ENCODE peak calls at places on chromosomes 11 and 22, in four cellular contexts. I is stimulated activated CD4-positive, alpha-beta T cell treated with anti-CD3 and anti-CD28 coated beads, Interleukin-15, amount 100 ng/mL, for 1 hour; X is Calu3; K is stimulated activated CD8-positive, alpha-beta memory T cell treated with anti-CD3 and anti-CD28 coated beads, Interleukin-4, amount 100 ng/mL, for 48 hours. Z is an unnamed sample.

GRCh38 chr22:47049078-47049609 is 286.7 kb downstream of the TBC1D22A start:
- DNase-seq in I (no peak), X (no peak), K (no peak), Z (no peak)

GRCh38 chr11:70545626-70545945 is 147.3 kb downstream of the CTTN start:
- DNase-seq in I (no peak), X (no peak), K (no peak), Z (no peak)

GRCh38 chr11:91067666-91068065 is 844.8 kb upstream of the CHORDC1 start:
- DNase-seq in I (no peak), X (no peak), K (no peak), Z (no peak)

GRCh38 chr11:122751298-122752070 is 86.8 kb upstream of the CRTAM start:
- DNase-seq in I (no peak), X (no peak), K (no peak), Z (no peak)

GRCh38 chr11:94815705-94816344 is 47.7 kb downstream of the AMOTL1 start:
- DNase-seq in I (no peak), X (no peak), K (no peak), Z (no peak)

GRCh38 chr11:85822814-85823213 is 11.9 kb upstream of the SYTL2 start:
- DNase-seq in I (no peak), X (no peak), K (no peak), Z (no peak)

GRCh38 chr11:115924744-115925567 is 420.7 kb upstream of the CADM1 start:
- DNase-seq in I (no peak), X (no peak), K (peak), Z (no peak)

GRCh38 chr11:46006418-46007070 is 84.1 kb downstream of the LARGE2 start:
- DNase-seq in I (no peak), X (peak), K (no peak), Z (no peak)

GRCh38 chr11:86515297-86516094 is 140.8 kb downstream of the CCDC81 start:
- DNase-seq in I (no peak), X (no peak), K (no peak), Z (no peak)

GRCh38 chr11:130464289-130464812 is 15.9 kb downstream of the ADAMTS15 start:
- DNase-seq in I (no peak), X (no peak), K (no peak), Z (no peak)

GRCh38 chr11:121687961-121688566 is 235.3 kb upstream of the SORL1-AS1 start:
- DNase-seq in I (no peak), X (no peak), K (no peak), Z (no peak)

GRCh38 chr22:46030241-46030880 is 53.4 kb upstream of the WNT7B start:
- DNase-seq in I (no peak), X (no peak), K (no peak), Z (no peak)

GRCh38 chr11:47641585-47642098 is 717 bp downstream of the MTCH2 start:
- DNase-seq in I (no peak), X (no peak), K (no peak), Z (no peak)

GRCh38 chr11:131745405-131745804 is 375.0 kb downstream of the NTM start:
- DNase-seq in I (no peak), X (no peak), K (no peak), Z (no peak)

GRCh38 chr11:47271961-47272661 is 2.2 kb downstream of the MADD start:
- DNase-seq in I (no peak), X (no peak), K (no peak), Z (no peak)

GRCh38 chr11:114307524-114308203 is 11.5 kb downstream of the NNMT start:
- DNase-seq in I (no peak), X (peak), K (no peak), Z (peak)

GRCh38 chr22:38085501-38085900 is 1.5 kb upstream of the SLC16A8 start:
- DNase-seq in I (no peak), X (no peak), K (no peak), Z (no peak)

GRCh38 chr11:126354631-126355323 is 709 bp upstream of the ST3GAL4 start:
- DNase-seq in I (no peak), X (no peak), K (no peak), Z (no peak)

GRCh38 chr11:36041988-36042606 is 98.2 kb downstream of the LDLRAD3 start:
- DNase-seq in I (no peak), X (peak), K (no peak), Z (no peak)